ENCODE peak calls at places on chromosomes 5 and 9, in seven cellular contexts. One of them, this sample, is unnamed.

GRCh38 chr9:93261735-93262523 is 78.0 kb downstream of the WNK2 start:
- DNase-seq in NCI-H1694 treated with DMSO at 0.1 percent for 48 hours: no peak
- DNase-seq in iPS DF 19.7: no peak
- DNase-seq in fibroblast of lung: no peak
- DNase-seq in CD4-positive, CD25-positive, alpha-beta regulatory T cell: no peak
- DNase-seq in iris pigment epithelial cell: no peak
- DNase-seq in T-helper 2 cell: no peak
- DNase-seq in this sample: peak; percentile 30

GRCh38 chr5:170314696-170315095 is 17.1 kb upstream of the LCP2 start:
- DNase-seq in iris pigment epithelial cell: no peak
- DNase-seq in NCI-H1694 treated with DMSO at 0.1 percent for 48 hours: no peak
- DNase-seq in T-helper 2 cell: no peak
- DNase-seq in CD4-positive, CD25-positive, alpha-beta regulatory T cell: no peak
- DNase-seq in iPS DF 19.7: no peak
- DNase-seq in fibroblast of lung: no peak
- DNase-seq in this sample: no peak

GRCh38 chr5:171863928-171864327 is 78.3 kb downstream of the SMIM23 start:
- DNase-seq in CD4-positive, CD25-positive, alpha-beta regulatory T cell: no peak
- DNase-seq in iPS DF 19.7: no peak
- DNase-seq in iris pigment epithelial cell: peak; percentile 94
- DNase-seq in fibroblast of lung: peak; percentile 96
- DNase-seq in T-helper 2 cell: no peak
- DNase-seq in NCI-H1694 treated with DMSO at 0.1 percent for 48 hours: no peak
- DNase-seq in this sample: no peak

GRCh38 chr9:70052768-70053167 is 9.1 kb downstream of the MAMDC2 start:
- DNase-seq in iPS DF 19.7: no peak
- DNase-seq in NCI-H1694 treated with DMSO at 0.1 percent for 48 hours: no peak
- DNase-seq in iris pigment epithelial cell: no peak
- DNase-seq in CD4-positive, CD25-positive, alpha-beta regulatory T cell: no peak
- DNase-seq in fibroblast of lung: no peak
- DNase-seq in T-helper 2 cell: no peak
- DNase-seq in this sample: no peak

GRCh38 chr9:93724852-93725251 is 148.5 kb downstream of the PHF2 start:
- DNase-seq in NCI-H1694 treated with DMSO at 0.1 percent for 48 hours: no peak
- DNase-seq in CD4-positive, CD25-positive, alpha-beta regulatory T cell: no peak
- DNase-seq in iris pigment epithelial cell: no peak
- DNase-seq in iPS DF 19.7: no peak
- DNase-seq in T-helper 2 cell: no peak
- DNase-seq in fibroblast of lung: no peak
- DNase-seq in this sample: no peak

GRCh38 chr9:120571443-120572257 is 8.3 kb downstream of the CDK5RAP2 start:
- DNase-seq in iris pigment epithelial cell: no peak
- DNase-seq in NCI-H1694 treated with DMSO at 0.1 percent for 48 hours: no peak
- DNase-seq in fibroblast of lung: peak; percentile 92
- DNase-seq in T-helper 2 cell: no peak
- DNase-seq in CD4-positive, CD25-positive, alpha-beta regulatory T cell: no peak
- DNase-seq in iPS DF 19.7: no peak
- DNase-seq in this sample: peak; percentile 84

GRCh38 chr5:15105799-15106393 is 234.3 kb upstream of the ANKH start:
- DNase-seq in iPS DF 19.7: peak; percentile 56
- DNase-seq in CD4-positive, CD25-positive, alpha-beta regulatory T cell: no peak
- DNase-seq in NCI-H1694 treated with DMSO at 0.1 percent for 48 hours: peak; percentile 48
- DNase-seq in iris pigment epithelial cell: peak; percentile 58
- DNase-seq in T-helper 2 cell: no peak
- DNase-seq in fibroblast of lung: peak; percentile 28
- DNase-seq in this sample: peak; percentile 37

GRCh38 chr9:113497051-113497450 is 33.5 kb downstream of the RGS3 start:
- DNase-seq in iPS DF 19.7: no peak
- DNase-seq in fibroblast of lung: no peak
- DNase-seq in T-helper 2 cell: no peak
- DNase-seq in iris pigment epithelial cell: no peak
- DNase-seq in CD4-positive, CD25-positive, alpha-beta regulatory T cell: no peak
- DNase-seq in NCI-H1694 treated with DMSO at 0.1 percent for 48 hours: no peak
- DNase-seq in this sample: no peak

GRCh38 chr9:88737031-88737430 is 202.1 kb downstream of the NXNL2 start:
- DNase-seq in CD4-positive, CD25-positive, alpha-beta regulatory T cell: no peak
- DNase-seq in iPS DF 19.7: no peak
- DNase-seq in iris pigment epithelial cell: no peak
- DNase-seq in fibroblast of lung: peak; percentile 64
- DNase-seq in T-helper 2 cell: no peak
- DNase-seq in NCI-H1694 treated with DMSO at 0.1 percent for 48 hours: no peak
- DNase-seq in this sample: no peak

GRCh38 chr5:133323464-133323863 is 271.7 kb downstream of the HSPA4 start:
- DNase-seq in T-helper 2 cell: no peak
- DNase-seq in iPS DF 19.7: no peak
- DNase-seq in CD4-positive, CD25-positive, alpha-beta regulatory T cell: no peak
- DNase-seq in fibroblast of lung: no peak
- DNase-seq in NCI-H1694 treated with DMSO at 0.1 percent for 48 hours: no peak
- DNase-seq in iris pigment epithelial cell: no peak
- DNase-seq in this sample: no peak

GRCh38 chr9:13131396-13131795 is 148.1 kb downstream of the MPDZ start:
- DNase-seq in NCI-H1694 treated with DMSO at 0.1 percent for 48 hours: no peak
- DNase-seq in fibroblast of lung: no peak
- DNase-seq in iris pigment epithelial cell: no peak
- DNase-seq in CD4-positive, CD25-positive, alpha-beta regulatory T cell: no peak
- DNase-seq in iPS DF 19.7: no peak
- DNase-seq in T-helper 2 cell: no peak
- DNase-seq in this sample: no peak

GRCh38 chr5:105956456-105957177 is 1714.1 kb downstream of the EFNA5 start:
- DNase-seq in T-helper 2 cell: no peak
- DNase-seq in NCI-H1694 treated with DMSO at 0.1 percent for 48 hours: no peak
- DNase-seq in iPS DF 19.7: no peak
- DNase-seq in iris pigment epithelial cell: peak; percentile 71
- DNase-seq in CD4-positive, CD25-positive, alpha-beta regulatory T cell: no peak
- DNase-seq in fibroblast of lung: peak; percentile 23
- DNase-seq in this sample: no peak

GRCh38 chr9:4796988-4797956 is 4.5 kb downstream of the RCL1 start:
- DNase-seq in T-helper 2 cell: no peak
- DNase-seq in iris pigment epithelial cell: peak; percentile 45
- DNase-seq in NCI-H1694 treated with DMSO at 0.1 percent for 48 hours: peak; percentile 65
- DNase-seq in iPS DF 19.7: no peak
- DNase-seq in CD4-positive, CD25-positive, alpha-beta regulatory T cell: no peak
- DNase-seq in fibroblast of lung: peak; percentile 32
- DNase-seq in this sample: no peak

GRCh38 chr5:141743652-141744333 is 61.8 kb upstream of the ARAP3 start:
- DNase-seq in fibroblast of lung: no peak
- DNase-seq in T-helper 2 cell: no peak
- DNase-seq in iPS DF 19.7: no peak
- DNase-seq in iris pigment epithelial cell: no peak
- DNase-seq in NCI-H1694 treated with DMSO at 0.1 percent for 48 hours: no peak
- DNase-seq in CD4-positive, CD25-positive, alpha-beta regulatory T cell: no peak
- DNase-seq in this sample: no peak

GRCh38 chr9:135222991-135223760 is 135.7 kb downstream of the OLFM1 start:
- DNase-seq in T-helper 2 cell: no peak
- DNase-seq in NCI-H1694 treated with DMSO at 0.1 percent for 48 hours: no peak
- DNase-seq in CD4-positive, CD25-positive, alpha-beta regulatory T cell: no peak
- DNase-seq in iris pigment epithelial cell: no peak
- DNase-seq in fibroblast of lung: no peak
- DNase-seq in iPS DF 19.7: no peak
- DNase-seq in this sample: no peak

GRCh38 chr5:10601246-10602030 is 37.6 kb downstream of the ANKRD33B start:
- DNase-seq in iPS DF 19.7: no peak
- DNase-seq in T-helper 2 cell: no peak
- DNase-seq in NCI-H1694 treated with DMSO at 0.1 percent for 48 hours: peak; percentile 96
- DNase-seq in iris pigment epithelial cell: peak; percentile 92
- DNase-seq in fibroblast of lung: peak; percentile 88
- DNase-seq in CD4-positive, CD25-positive, alpha-beta regulatory T cell: no peak
- DNase-seq in this sample: peak; percentile 58

GRCh38 chr9:77977210-77977611 is 54.4 kb downstream of the GNAQ start:
- DNase-seq in T-helper 2 cell: no peak
- DNase-seq in CD4-positive, CD25-positive, alpha-beta regulatory T cell: peak; percentile 21
- DNase-seq in iPS DF 19.7: peak; percentile 56
- DNase-seq in fibroblast of lung: peak; percentile 72
- DNase-seq in iris pigment epithelial cell: peak; percentile 90
- DNase-seq in NCI-H1694 treated with DMSO at 0.1 percent for 48 hours: no peak
- DNase-seq in this sample: peak; percentile 66

GRCh38 chr5:89991592-89991991 is 418.0 kb downstream of the CETN3 start:
- DNase-seq in T-helper 2 cell: no peak
- DNase-seq in fibroblast of lung: no peak
- DNase-seq in iris pigment epithelial cell: no peak
- DNase-seq in NCI-H1694 treated with DMSO at 0.1 percent for 48 hours: no peak
- DNase-seq in iPS DF 19.7: no peak
- DNase-seq in CD4-positive, CD25-positive, alpha-beta regulatory T cell: no peak
- DNase-seq in this sample: no peak

GRCh38 chr5:154316223-154316967 is 125.9 kb downstream of the GALNT10 start:
- DNase-seq in iris pigment epithelial cell: no peak
- DNase-seq in T-helper 2 cell: no peak
- DNase-seq in fibroblast of lung: no peak
- DNase-seq in iPS DF 19.7: no peak
- DNase-seq in CD4-positive, CD25-positive, alpha-beta regulatory T cell: no peak
- DNase-seq in NCI-H1694 treated with DMSO at 0.1 percent for 48 hours: peak; percentile 24
- DNase-seq in this sample: no peak

GRCh38 chr5:82425591-82425990 is 147.4 kb upstream of the RPS23 start:
- DNase-seq in iris pigment epithelial cell: no peak
- DNase-seq in iPS DF 19.7: no peak
- DNase-seq in T-helper 2 cell: no peak
- DNase-seq in fibroblast of lung: peak; percentile 60
- DNase-seq in NCI-H1694 treated with DMSO at 0.1 percent for 48 hours: no peak
- DNase-seq in CD4-positive, CD25-positive, alpha-beta regulatory T cell: no peak
- DNase-seq in this sample: no peak

GRCh38 chr5:73312146-73312871 is 136.3 kb downstream of the FOXD1 start:
- DNase-seq in CD4-positive, CD25-positive, alpha-beta regulatory T cell: no peak
- DNase-seq in fibroblast of lung: peak; percentile 100
- DNase-seq in T-helper 2 cell: no peak
- DNase-seq in iPS DF 19.7: no peak
- DNase-seq in NCI-H1694 treated with DMSO at 0.1 percent for 48 hours: no peak
- DNase-seq in iris pigment epithelial cell: peak; percentile 89
- DNase-seq in this sample: no peak

GRCh38 chr9:96009690-96010477 is 134.4 kb downstream of the ERCC6L2 start:
- DNase-seq in iris pigment epithelial cell: no peak
- DNase-seq in fibroblast of lung: peak; percentile 43
- DNase-seq in NCI-H1694 treated with DMSO at 0.1 percent for 48 hours: no peak
- DNase-seq in CD4-positive, CD25-positive, alpha-beta regulatory T cell: no peak
- DNase-seq in T-helper 2 cell: no peak
- DNase-seq in iPS DF 19.7: no peak
- DNase-seq in this sample: no peak

GRCh38 chr5:81837667-81838306 is 86.9 kb upstream of the SSBP2 start:
- DNase-seq in iris pigment epithelial cell: no peak
- DNase-seq in iPS DF 19.7: no peak
- DNase-seq in NCI-H1694 treated with DMSO at 0.1 percent for 48 hours: no peak
- DNase-seq in T-helper 2 cell: no peak
- DNase-seq in fibroblast of lung: no peak
- DNase-seq in CD4-positive, CD25-positive, alpha-beta regulatory T cell: no peak
- DNase-seq in this sample: no peak

GRCh38 chr5:125357660-125358059 is 611.2 kb upstream of the ZNF608 start:
- DNase-seq in iris pigment epithelial cell: no peak
- DNase-seq in fibroblast of lung: no peak
- DNase-seq in T-helper 2 cell: no peak
- DNase-seq in NCI-H1694 treated with DMSO at 0.1 percent for 48 hours: no peak
- DNase-seq in iPS DF 19.7: no peak
- DNase-seq in CD4-positive, CD25-positive, alpha-beta regulatory T cell: no peak
- DNase-seq in this sample: no peak

GRCh38 chr9:130938184-130938651 is 829 bp downstream of the FIBCD1 start:
- DNase-seq in CD4-positive, CD25-positive, alpha-beta regulatory T cell: no peak
- DNase-seq in iris pigment epithelial cell: no peak
- DNase-seq in fibroblast of lung: no peak
- DNase-seq in T-helper 2 cell: no peak
- DNase-seq in iPS DF 19.7: no peak
- DNase-seq in NCI-H1694 treated with DMSO at 0.1 percent for 48 hours: no peak
- DNase-seq in this sample: no peak

GRCh38 chr9:131238402-131239021 is 37.8 kb downstream of the FAM78A start:
- DNase-seq in CD4-positive, CD25-positive, alpha-beta regulatory T cell: no peak
- DNase-seq in NCI-H1694 treated with DMSO at 0.1 percent for 48 hours: no peak
- DNase-seq in iris pigment epithelial cell: peak; percentile 50
- DNase-seq in iPS DF 19.7: no peak
- DNase-seq in T-helper 2 cell: no peak
- DNase-seq in fibroblast of lung: peak; percentile 91
- DNase-seq in this sample: no peak

GRCh38 chr5:78627175-78627574 is 21.4 kb downstream of the LHFPL2 start:
- DNase-seq in CD4-positive, CD25-positive, alpha-beta regulatory T cell: no peak
- DNase-seq in iris pigment epithelial cell: peak; percentile 60
- DNase-seq in fibroblast of lung: peak; percentile 34
- DNase-seq in T-helper 2 cell: no peak
- DNase-seq in iPS DF 19.7: no peak
- DNase-seq in NCI-H1694 treated with DMSO at 0.1 percent for 48 hours: no peak
- DNase-seq in this sample: no peak

GRCh38 chr9:35172878-35173277 is 11.1 kb downstream of the UNC13B start:
- DNase-seq in fibroblast of lung: no peak
- DNase-seq in T-helper 2 cell: no peak
- DNase-seq in iPS DF 19.7: no peak
- DNase-seq in NCI-H1694 treated with DMSO at 0.1 percent for 48 hours: no peak
- DNase-seq in CD4-positive, CD25-positive, alpha-beta regulatory T cell: no peak
- DNase-seq in iris pigment epithelial cell: no peak
- DNase-seq in this sample: no peak

GRCh38 chr5:120771181-120771580 is 307.1 kb downstream of the PRR16 start:
- DNase-seq in iPS DF 19.7: no peak
- DNase-seq in iris pigment epithelial cell: peak; percentile 3
- DNase-seq in CD4-positive, CD25-positive, alpha-beta regulatory T cell: no peak
- DNase-seq in NCI-H1694 treated with DMSO at 0.1 percent for 48 hours: no peak
- DNase-seq in T-helper 2 cell: no peak
- DNase-seq in fibroblast of lung: no peak
- DNase-seq in this sample: no peak

GRCh38 chr5:177458122-177458681 is 11.6 kb downstream of the PRR7 start:
- DNase-seq in T-helper 2 cell: no peak
- DNase-seq in iris pigment epithelial cell: no peak
- DNase-seq in CD4-positive, CD25-positive, alpha-beta regulatory T cell: no peak
- DNase-seq in NCI-H1694 treated with DMSO at 0.1 percent for 48 hours: no peak
- DNase-seq in fibroblast of lung: no peak
- DNase-seq in iPS DF 19.7: no peak
- DNase-seq in this sample: no peak

GRCh38 chr5:137312060-137312459 is 187.1 kb downstream of the SPOCK1 start:
- DNase-seq in fibroblast of lung: no peak
- DNase-seq in NCI-H1694 treated with DMSO at 0.1 percent for 48 hours: no peak
- DNase-seq in CD4-positive, CD25-positive, alpha-beta regulatory T cell: no peak
- DNase-seq in iris pigment epithelial cell: no peak
- DNase-seq in T-helper 2 cell: no peak
- DNase-seq in iPS DF 19.7: no peak
- DNase-seq in this sample: no peak

GRCh38 chr5:108727154-108727638 is 20.5 kb upstream of the FER start:
- DNase-seq in NCI-H1694 treated with DMSO at 0.1 percent for 48 hours: no peak
- DNase-seq in T-helper 2 cell: no peak
- DNase-seq in iPS DF 19.7: no peak
- DNase-seq in iris pigment epithelial cell: no peak
- DNase-seq in CD4-positive, CD25-positive, alpha-beta regulatory T cell: no peak
- DNase-seq in fibroblast of lung: no peak
- DNase-seq in this sample: no peak

GRCh38 chr9:132879443-132880310 is 979 bp downstream of the SPACA9 start:
- DNase-seq in iris pigment epithelial cell: no peak
- DNase-seq in NCI-H1694 treated with DMSO at 0.1 percent for 48 hours: no peak
- DNase-seq in CD4-positive, CD25-positive, alpha-beta regulatory T cell: no peak
- DNase-seq in T-helper 2 cell: no peak
- DNase-seq in iPS DF 19.7: no peak
- DNase-seq in fibroblast of lung: no peak
- DNase-seq in this sample: no peak

GRCh38 chr9:105331160-105331559 is 86.7 kb downstream of the SLC44A1 start:
- DNase-seq in NCI-H1694 treated with DMSO at 0.1 percent for 48 hours: no peak
- DNase-seq in fibroblast of lung: no peak
- DNase-seq in iPS DF 19.7: no peak
- DNase-seq in T-helper 2 cell: no peak
- DNase-seq in iris pigment epithelial cell: no peak
- DNase-seq in CD4-positive, CD25-positive, alpha-beta regulatory T cell: no peak
- DNase-seq in this sample: no peak

GRCh38 chr9:16867571-16868311 is 2.7 kb downstream of the BNC2 start:
- DNase-seq in T-helper 2 cell: no peak
- DNase-seq in CD4-positive, CD25-positive, alpha-beta regulatory T cell: no peak
- DNase-seq in iris pigment epithelial cell: peak; percentile 93
- DNase-seq in NCI-H1694 treated with DMSO at 0.1 percent for 48 hours: no peak
- DNase-seq in iPS DF 19.7: no peak
- DNase-seq in fibroblast of lung: peak; percentile 82
- DNase-seq in this sample: no peak

GRCh38 chr5:176736271-176736965 is 73.9 kb upstream of the UNC5A start:
- DNase-seq in iPS DF 19.7: no peak
- DNase-seq in CD4-positive, CD25-positive, alpha-beta regulatory T cell: no peak
- DNase-seq in T-helper 2 cell: no peak
- DNase-seq in fibroblast of lung: no peak
- DNase-seq in iris pigment epithelial cell: no peak
- DNase-seq in NCI-H1694 treated with DMSO at 0.1 percent for 48 hours: no peak
- DNase-seq in this sample: no peak

GRCh38 chr9:129570450-129571297 is 50.2 kb downstream of the C9orf50 start:
- DNase-seq in T-helper 2 cell: no peak
- DNase-seq in NCI-H1694 treated with DMSO at 0.1 percent for 48 hours: no peak
- DNase-seq in CD4-positive, CD25-positive, alpha-beta regulatory T cell: no peak
- DNase-seq in iPS DF 19.7: no peak
- DNase-seq in fibroblast of lung: peak; percentile 94
- DNase-seq in iris pigment epithelial cell: peak; percentile 95
- DNase-seq in this sample: peak; percentile 71